ENCODE peak calls at places on chromosomes 5 and 9, in five cellular contexts. One of them, this sample, is unnamed.

GRCh38 chr9:15824310-15824709 is 271.5 kb downstream of the CCDC171 start:
- DNase-seq in H1: no peak
- DNase-seq in K562: no peak
- DNase-seq in HCT116: peak
- DNase-seq in GM12878: no peak
- DNase-seq in this sample: no peak

GRCh38 chr5:164832545-164832944 is 1327.1 kb downstream of the MAT2B start:
- DNase-seq in H1: no peak
- DNase-seq in K562: no peak
- DNase-seq in HCT116: no peak
- DNase-seq in GM12878: no peak
- DNase-seq in this sample: peak

GRCh38 chr5:62328772-62329491 is 22.9 kb downstream of the KIF2A start:
- DNase-seq in H1: no peak
- DNase-seq in K562: no peak
- DNase-seq in HCT116: no peak
- DNase-seq in GM12878: no peak
- DNase-seq in this sample: no peak

GRCh38 chr5:63686938-63687337 is 275.3 kb downstream of the HTR1A start:
- DNase-seq in H1: no peak
- DNase-seq in K562: no peak
- DNase-seq in HCT116: no peak
- DNase-seq in GM12878: no peak
- DNase-seq in this sample: no peak

GRCh38 chr5:43437062-43437660 is 25.0 kb upstream of the CCL28 start:
- DNase-seq in H1: no peak
- DNase-seq in K562: no peak
- DNase-seq in HCT116: no peak
- DNase-seq in GM12878: no peak
- DNase-seq in this sample: no peak

GRCh38 chr5:38772471-38772870 is 73.3 kb upstream of the OSMR start:
- DNase-seq in H1: no peak
- DNase-seq in K562: no peak
- DNase-seq in HCT116: no peak
- DNase-seq in GM12878: no peak
- DNase-seq in this sample: no peak

GRCh38 chr9:90274725-90275124 is 367.9 kb downstream of the DIRAS2 start:
- DNase-seq in H1: no peak
- DNase-seq in K562: no peak
- DNase-seq in HCT116: no peak
- DNase-seq in GM12878: no peak
- DNase-seq in this sample: no peak

GRCh38 chr5:93830893-93831292 is 89.5 kb upstream of the POU5F2 start:
- DNase-seq in H1: no peak
- DNase-seq in K562: no peak
- DNase-seq in HCT116: no peak
- DNase-seq in GM12878: no peak
- DNase-seq in this sample: no peak

GRCh38 chr9:38639577-38639940 is 19.2 kb upstream of the ANKRD18A start:
- DNase-seq in H1: no peak
- DNase-seq in K562: no peak
- DNase-seq in HCT116: no peak
- DNase-seq in GM12878: no peak
- DNase-seq in this sample: no peak

GRCh38 chr5:134552301-134552700 is 26.8 kb downstream of the JADE2 start:
- DNase-seq in H1: no peak
- DNase-seq in K562: no peak
- DNase-seq in HCT116: no peak
- DNase-seq in GM12878: no peak
- DNase-seq in this sample: no peak

GRCh38 chr5:131996210-131997025 is 15.0 kb downstream of the ACSL6 start:
- DNase-seq in H1: no peak
- DNase-seq in K562: peak
- DNase-seq in HCT116: no peak
- DNase-seq in GM12878: no peak
- DNase-seq in this sample: peak

GRCh38 chr9:114908796-114909448 is 21.5 kb downstream of the TNFSF8 start:
- DNase-seq in H1: no peak
- DNase-seq in K562: no peak
- DNase-seq in HCT116: no peak
- DNase-seq in GM12878: no peak
- DNase-seq in this sample: no peak

GRCh38 chr9:113558632-113559502 is 95.3 kb downstream of the RGS3 start:
- DNase-seq in H1: no peak
- DNase-seq in K562: no peak
- DNase-seq in HCT116: no peak
- DNase-seq in GM12878: no peak
- DNase-seq in this sample: peak

GRCh38 chr9:68515304-68516017 is 25.2 kb downstream of the TMEM252 start:
- DNase-seq in H1: no peak
- DNase-seq in K562: no peak
- DNase-seq in HCT116: no peak
- DNase-seq in GM12878: no peak
- DNase-seq in this sample: no peak

GRCh38 chr5:112570708-112571448 is 151.8 kb upstream of the EPB41L4A start:
- DNase-seq in H1: no peak
- DNase-seq in K562: peak
- DNase-seq in HCT116: no peak
- DNase-seq in GM12878: no peak
- DNase-seq in this sample: no peak

GRCh38 chr9:76023715-76024195 is 133.3 kb downstream of the PCSK5 start:
- DNase-seq in H1: no peak
- DNase-seq in K562: no peak
- DNase-seq in HCT116: peak
- DNase-seq in GM12878: no peak
- DNase-seq in this sample: no peak

GRCh38 chr5:131305906-131306305 is 42.1 kb downstream of the CDC42SE2 start:
- DNase-seq in H1: no peak
- DNase-seq in K562: no peak
- DNase-seq in HCT116: no peak
- DNase-seq in GM12878: no peak
- DNase-seq in this sample: no peak

DNA sequence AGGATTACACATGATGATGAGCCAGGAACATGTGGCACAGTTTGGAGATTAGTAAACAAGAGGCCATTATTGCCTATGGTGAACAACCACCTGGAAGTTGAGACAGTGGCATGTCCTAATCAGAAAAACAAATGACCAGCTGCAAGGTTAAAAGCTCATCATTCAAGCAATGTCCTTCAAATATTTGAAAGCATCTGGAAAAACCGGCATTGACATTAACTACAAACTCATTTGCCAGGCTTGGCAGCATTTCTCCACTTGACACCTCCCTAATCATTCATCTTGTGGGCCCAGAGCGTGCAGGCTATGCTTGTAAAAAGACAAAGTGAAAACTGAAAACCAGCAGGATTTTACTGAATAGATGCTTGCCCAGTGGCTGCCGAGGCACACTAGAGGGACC is 80.5 kb upstream of the MEGF10 start:
- DNase-seq in H1: no peak
- DNase-seq in K562: no peak
- DNase-seq in HCT116: no peak
- DNase-seq in GM12878: no peak
- DNase-seq in this sample: no peak
- TF ChIP-seq POLR2AphosphoS5 in H1: no peak
- TF ChIP-seq POLR2AphosphoS5 in K562: no peak
- TF ChIP-seq POLR2AphosphoS5 in HCT116: no peak
- TF ChIP-seq POLR2AphosphoS5 in GM12878: no peak
- TF ChIP-seq POLR2AphosphoS5 in this sample: no peak

DNA sequence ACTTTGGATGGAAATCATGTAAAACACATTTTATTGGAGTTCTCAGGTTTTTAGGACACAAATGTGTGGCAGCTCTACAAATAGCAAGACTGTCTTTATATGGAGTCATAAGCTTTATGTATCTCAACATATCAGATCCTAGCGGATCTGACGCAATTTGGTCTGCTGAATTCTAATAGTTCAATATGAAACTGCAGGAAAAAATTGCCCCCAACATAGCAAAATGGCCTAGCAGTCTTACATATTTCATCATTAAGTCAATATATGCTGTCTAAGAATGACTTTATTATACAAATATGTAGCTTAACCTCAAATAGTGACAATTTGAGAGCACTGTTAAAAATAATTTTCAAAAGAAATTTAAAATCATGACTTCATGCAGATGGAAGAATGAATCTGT is 244.3 kb downstream of the TAF11L14 start:
- DNase-seq in H1: no peak
- DNase-seq in K562: no peak
- DNase-seq in HCT116: no peak
- DNase-seq in GM12878: no peak
- DNase-seq in this sample: no peak
- TF ChIP-seq RAD21 in H1: no peak
- TF ChIP-seq RAD21 in K562: no peak
- TF ChIP-seq RAD21 in HCT116: no peak
- TF ChIP-seq RAD21 in GM12878: no peak
- TF ChIP-seq RAD21 in this sample: no peak

GRCh38 chr5:81904861-81905260 is 67.0 kb upstream of the ATG10 start:
- DNase-seq in H1: no peak
- DNase-seq in K562: no peak
- DNase-seq in HCT116: no peak
- DNase-seq in GM12878: no peak
- DNase-seq in this sample: no peak

GRCh38 chr5:81899123-81899522 is 72.7 kb upstream of the ATG10 start:
- DNase-seq in H1: no peak
- DNase-seq in K562: no peak
- DNase-seq in HCT116: no peak
- DNase-seq in GM12878: no peak
- DNase-seq in this sample: no peak

GRCh38 chr5:81904166-81904565 is 67.7 kb upstream of the ATG10 start:
- DNase-seq in H1: no peak
- DNase-seq in K562: no peak
- DNase-seq in HCT116: no peak
- DNase-seq in GM12878: no peak
- DNase-seq in this sample: no peak

GRCh38 chr5:81898403-81898802 is 73.4 kb upstream of the ATG10 start:
- DNase-seq in H1: no peak
- DNase-seq in K562: no peak
- DNase-seq in HCT116: no peak
- DNase-seq in GM12878: no peak
- DNase-seq in this sample: no peak

DNA sequence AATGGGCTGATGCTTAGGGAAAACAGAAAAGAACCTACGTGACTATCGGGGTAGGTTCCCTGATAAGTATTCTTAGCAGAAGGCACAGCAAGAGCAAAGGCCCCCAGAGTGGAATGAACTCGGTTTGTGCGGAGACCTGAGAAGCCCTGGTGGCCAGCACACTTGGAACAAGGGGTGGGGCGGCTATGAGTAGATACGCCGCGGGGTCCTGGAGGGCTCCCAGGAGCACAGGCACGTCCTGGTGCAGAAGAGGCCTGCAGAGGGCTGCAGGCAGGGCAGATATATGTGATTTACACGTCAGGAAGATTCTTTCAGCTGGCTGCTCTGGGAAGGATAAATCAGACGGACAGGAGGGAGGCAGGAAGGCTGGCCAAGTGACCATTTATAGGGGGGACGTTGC is 70.3 kb upstream of the ATG10 start:
- DNase-seq in H1: no peak
- DNase-seq in K562: no peak
- DNase-seq in HCT116: no peak
- DNase-seq in GM12878: no peak
- DNase-seq in this sample: no peak
- H3K27ac ChIP-seq in H1: peak
- H3K27ac ChIP-seq in K562: no peak
- H3K27ac ChIP-seq in HCT116: no peak
- H3K27ac ChIP-seq in GM12878: no peak
- H3K27ac ChIP-seq in this sample: no peak

GRCh38 chr9:109317979-109318671 is 2.7 kb downstream of the EPB41L4B start:
- DNase-seq in H1: peak
- DNase-seq in K562: no peak
- DNase-seq in HCT116: no peak
- DNase-seq in GM12878: no peak
- DNase-seq in this sample: no peak
- TF ChIP-seq POLR2AphosphoS5 in H1: peak
- TF ChIP-seq POLR2AphosphoS5 in K562: no peak
- TF ChIP-seq POLR2AphosphoS5 in HCT116: no peak
- TF ChIP-seq POLR2AphosphoS5 in GM12878: no peak
- TF ChIP-seq POLR2AphosphoS5 in this sample: no peak

GRCh38 chr9:125820100-125820804 is 73.1 kb downstream of the PBX3 start:
- DNase-seq in H1: no peak
- DNase-seq in K562: no peak
- DNase-seq in HCT116: no peak
- DNase-seq in GM12878: no peak
- DNase-seq in this sample: no peak

GRCh38 chr9:125816321-125816720 is 69.1 kb downstream of the PBX3 start:
- DNase-seq in H1: no peak
- DNase-seq in K562: no peak
- DNase-seq in HCT116: no peak
- DNase-seq in GM12878: no peak
- DNase-seq in this sample: no peak

GRCh38 chr9:125812403-125812802 is 65.2 kb downstream of the PBX3 start:
- DNase-seq in H1: no peak
- DNase-seq in K562: no peak
- DNase-seq in HCT116: no peak
- DNase-seq in GM12878: peak
- DNase-seq in this sample: no peak

GRCh38 chr9:125810161-125810560 is 63.0 kb downstream of the PBX3 start:
- DNase-seq in H1: no peak
- DNase-seq in K562: no peak
- DNase-seq in HCT116: no peak
- DNase-seq in GM12878: no peak
- DNase-seq in this sample: no peak

DNA sequence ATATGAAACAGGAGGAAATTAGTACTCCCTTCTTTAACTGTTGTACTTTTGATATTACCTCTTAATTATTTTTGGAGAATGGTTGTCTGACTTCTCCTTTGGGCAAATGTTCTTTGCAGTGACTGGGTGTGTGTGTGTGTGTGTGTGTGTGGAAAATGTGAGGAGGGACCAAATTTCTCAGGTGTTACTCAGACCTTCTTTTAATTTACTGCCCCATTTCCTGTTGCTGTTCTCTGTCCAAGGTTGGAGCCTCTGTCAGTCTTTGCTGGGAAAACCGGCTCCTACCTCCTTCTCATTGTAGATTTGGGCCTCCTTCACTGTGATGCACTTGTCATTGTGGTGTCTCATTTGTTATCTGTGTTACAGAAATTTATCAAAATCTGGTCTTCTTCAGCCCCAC is 68.4 kb downstream of the PBX3 start:
- DNase-seq in H1: no peak
- DNase-seq in K562: no peak
- DNase-seq in HCT116: peak
- DNase-seq in GM12878: no peak
- DNase-seq in this sample: no peak
- TF ChIP-seq RAD21 in H1: no peak
- TF ChIP-seq RAD21 in K562: no peak
- TF ChIP-seq RAD21 in HCT116: no peak
- TF ChIP-seq RAD21 in GM12878: no peak
- TF ChIP-seq RAD21 in this sample: no peak

GRCh38 chr9:79574166-79574565 is 2.4 kb downstream of the TLE4 start:
- DNase-seq in H1: no peak
- DNase-seq in K562: no peak
- DNase-seq in HCT116: no peak
- DNase-seq in GM12878: no peak
- DNase-seq in this sample: no peak
- H3K27ac ChIP-seq in H1: no peak
- H3K27ac ChIP-seq in K562: no peak
- H3K27ac ChIP-seq in HCT116: no peak
- H3K27ac ChIP-seq in GM12878: no peak
- H3K27ac ChIP-seq in this sample: peak